ENCODE peak calls at places on chromosomes 5 and 9, in eight cellular contexts. T is HCT116, P is H1, A is endothelial cell of umbilical vein, X is HepG2, B is K562, K is SK-N-SH, V is GM12878. F is an unnamed sample.

GRCh38 chr9:95107001-95107749 is 210.3 kb downstream of the FANCC start:
- DNase-seq in T (no peak), P (no peak), A (peak; percentile 83), X (no peak), B (no peak), K (no peak), V (no peak), F (no peak)

GRCh38 chr9:107557236-107557990 is 67.8 kb upstream of the KLF4 start:
- DNase-seq in T (peak; percentile 79), P (no peak), A (peak; percentile 17), X (no peak), B (no peak), K (no peak), V (no peak), F (no peak)

GRCh38 chr5:97191893-97192292 is 8.8 kb upstream of the RIOK2 start:
- DNase-seq in T (no peak), P (no peak), A (no peak), X (no peak), B (no peak), K (no peak), V (no peak), F (no peak)

GRCh38 chr9:91117959-91118651 is 243.6 kb downstream of the AUH start:
- DNase-seq in T (no peak), P (peak; percentile 74), A (peak; percentile 32), X (no peak), B (no peak), K (no peak), V (no peak), F (no peak)

GRCh38 chr5:83864652-83865051 is 144.0 kb upstream of the HAPLN1 start:
- DNase-seq in T (no peak), P (no peak), A (no peak), X (no peak), B (no peak), K (no peak), V (no peak), F (no peak)

GRCh38 chr9:106203832-106204516 is 509.6 kb downstream of the TMEM38B start:
- DNase-seq in T (no peak), P (no peak), A (no peak), X (no peak), B (no peak), K (no peak), V (no peak), F (no peak)

GRCh38 chr5:56170557-56170956 is 62.6 kb downstream of the ANKRD55 start:
- DNase-seq in T (no peak), P (no peak), A (peak; percentile 77), X (no peak), B (no peak), K (no peak), V (no peak), F (no peak)

GRCh38 chr5:134590992-134591659 is 41.5 kb downstream of the SAR1B start:
- DNase-seq in T (peak; percentile 79), P (no peak), A (no peak), X (peak; percentile 71), B (no peak), K (no peak), V (no peak), F (no peak)

GRCh38 chr9:129712595-129713524 is 40.0 kb downstream of the PTGES start:
- DNase-seq in T (no peak), P (no peak), A (no peak), X (no peak), B (no peak), K (no peak), V (no peak), F (no peak)

GRCh38 chr5:59296317-59297264 is 596.9 kb downstream of the PDE4D start:
- DNase-seq in T (no peak), P (no peak), A (peak; percentile 83), X (peak; percentile 43), B (no peak), K (no peak), V (no peak), F (no peak)

GRCh38 chr9:107229146-107229545 is 53.9 kb upstream of the RAD23B start:
- DNase-seq in T (no peak), P (no peak), A (no peak), X (no peak), B (no peak), K (no peak), V (no peak), F (no peak)

GRCh38 chr9:137451976-137452760 is 7.0 kb downstream of the NSMF start:
- DNase-seq in T (no peak), P (no peak), A (no peak), X (no peak), B (no peak), K (no peak), V (no peak), F (no peak)

GRCh38 chr5:39114155-39114554 is 40.0 kb upstream of the RICTOR start:
- DNase-seq in T (no peak), P (no peak), A (no peak), X (no peak), B (no peak), K (no peak), V (no peak), F (no peak)

GRCh38 chr5:173283318-173284288 is 44.6 kb downstream of the STC2 start:
- DNase-seq in T (peak; percentile 72), P (peak; percentile 91), A (peak; percentile 62), X (peak; percentile 68), B (peak; percentile 79), K (peak; percentile 87), V (no peak), F (no peak)

GRCh38 chr9:100933656-100934055 is 94.9 kb upstream of the PLPPR1 start:
- DNase-seq in T (no peak), P (no peak), A (no peak), X (no peak), B (no peak), K (no peak), V (no peak), F (no peak)

DNA sequence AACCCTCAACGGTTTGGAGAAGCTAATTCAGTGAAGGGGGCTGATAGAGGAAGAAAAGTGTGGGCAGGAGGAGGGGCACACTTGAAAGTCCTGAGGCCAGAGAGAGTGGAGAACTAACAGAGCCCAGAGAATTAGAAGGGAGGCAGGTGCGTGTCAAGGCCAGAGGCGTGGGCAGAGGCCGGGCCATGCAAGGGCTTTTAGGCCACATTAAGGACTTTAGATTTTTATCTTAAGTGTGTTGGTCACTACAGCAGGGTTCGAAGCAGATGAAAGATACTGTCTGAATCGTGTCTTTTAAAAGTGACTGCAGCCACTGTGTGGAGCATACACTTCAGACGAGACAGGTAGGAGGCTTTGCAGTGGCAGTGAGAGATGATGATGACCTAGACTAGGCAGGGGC is 6.7 kb downstream of the ADRA1B start:
- DNase-seq in T (no peak), P (no peak), A (no peak), X (no peak), B (no peak), K (no peak), V (no peak), F (no peak)
- H3K9ac ChIP-seq in T (no peak overlapping the region), P (no peak overlapping the region), A (no peak overlapping the region), X (no peak overlapping the region), B (no peak overlapping the region), K (no peak overlapping the region), V (no peak overlapping the region), F (no peak overlapping the region)

DNA sequence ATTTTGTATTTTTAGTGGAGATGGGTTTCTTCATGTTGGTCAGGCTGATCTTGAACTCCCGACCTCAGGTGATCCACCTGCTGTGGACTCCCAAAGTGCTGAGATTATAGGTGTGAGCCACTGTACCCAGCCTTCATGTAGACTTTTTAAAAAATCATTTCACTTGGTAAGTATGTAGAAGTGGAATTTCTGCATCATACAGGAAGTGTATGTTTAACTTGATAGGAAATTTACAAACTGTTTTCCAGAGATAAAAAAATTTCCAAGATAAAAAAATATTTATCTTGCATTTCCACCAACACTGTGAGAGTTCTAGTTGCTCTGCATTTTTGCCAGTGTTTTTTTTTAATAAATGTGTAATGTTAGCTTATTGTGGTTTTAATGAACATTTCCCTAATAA is 155.8 kb downstream of the ZNF608 start:
- DNase-seq in T (no peak), P (no peak), A (peak; percentile 78), X (no peak), B (no peak), K (no peak), V (no peak), F (no peak)
- TF ChIP-seq POLR2AphosphoS5 in T (no peak), P (no peak), A (no peak), X (no peak), B (no peak), K (no peak), V (no peak), F (no peak)

GRCh38 chr5:135596788-135597187 is 18.0 kb upstream of the CXCL14 start:
- DNase-seq in T (no peak), P (peak; percentile 8), A (no peak), X (no peak), B (no peak), K (no peak), V (no peak), F (no peak)

GRCh38 chr5:135600971-135601381 is 22.2 kb upstream of the CXCL14 start:
- DNase-seq in T (no peak), P (peak; percentile 20), A (no peak), X (no peak), B (no peak), K (no peak), V (no peak), F (no peak)

GRCh38 chr5:135600141-135600570 is 21.4 kb upstream of the CXCL14 start:
- DNase-seq in T (no peak), P (peak; percentile 23), A (no peak), X (no peak), B (no peak), K (no peak), V (no peak), F (no peak)

GRCh38 chr5:135599421-135600140 is 20.8 kb upstream of the CXCL14 start:
- DNase-seq in T (no peak), P (peak; percentile 7), A (no peak), X (no peak), B (no peak), K (no peak), V (no peak), F (no peak)

GRCh38 chr5:135598691-135599395 is 20.1 kb upstream of the CXCL14 start:
- DNase-seq in T (no peak), P (peak; percentile 20), A (no peak), X (no peak), B (no peak), K (no peak), V (no peak), F (no peak)
- H3K9ac ChIP-seq in T (no peak overlapping the region), P (no peak overlapping the region), A (no peak overlapping the region), X (no peak overlapping the region), B (no peak overlapping the region), K (no peak overlapping the region), V (no peak overlapping the region), F (no peak overlapping the region)

GRCh38 chr9:21553441-21553840 is 71.3 kb upstream of the IFNE start:
- DNase-seq in T (no peak), P (no peak), A (no peak), X (no peak), B (no peak), K (no peak), V (no peak), F (no peak)

GRCh38 chr9:21556581-21557427 is 74.7 kb upstream of the IFNE start:
- DNase-seq in T (no peak), P (no peak), A (peak; percentile 71), X (no peak), B (no peak), K (no peak), V (no peak), F (no peak)

GRCh38 chr9:21552244-21552825 is 70.2 kb upstream of the IFNE start:
- DNase-seq in T (no peak), P (no peak), A (no peak), X (no peak), B (no peak), K (no peak), V (no peak), F (no peak)

GRCh38 chr9:21555911-21556310 is 73.8 kb upstream of the IFNE start:
- DNase-seq in T (no peak), P (no peak), A (peak; percentile 67), X (no peak), B (no peak), K (no peak), V (no peak), F (no peak)

GRCh38 chr9:21554813-21555212 is 72.7 kb upstream of the IFNE start:
- DNase-seq in T (no peak), P (no peak), A (peak; percentile 55), X (no peak), B (no peak), K (no peak), V (no peak), F (no peak)
- TF ChIP-seq POLR2AphosphoS5 in T (no peak), P (no peak), A (no peak), X (no peak), B (no peak), K (no peak), V (no peak), F (no peak)

F was measured in SK-N-MC.